ENCODE peak calls at places on chromosomes 3 and 15, in nine cellular contexts. One of them, this sample, is unnamed.

GRCh38 chr3:29695905-29696238 is 415.0 kb downstream of the RBMS3 start:
- ATAC-seq in naive thymus-derived CD4-positive, alpha-beta T cell: no peak
- ATAC-seq in aorta: peak; percentile 78
- ATAC-seq in upper lobe of right lung: no peak
- ATAC-seq in left cardiac atrium: peak; percentile 6
- ATAC-seq in psoas muscle: peak; percentile 43
- ATAC-seq in activated CD8-positive, alpha-beta memory T cell treated with anti-CD3 and anti-CD28 coated beads, Interleukin-2, amount 10 ng/mL, durations not matched to agents 7 days and 5 days: no peak
- ATAC-seq in PC-3: no peak
- ATAC-seq in RWPE2: no peak
- ATAC-seq in this sample: no peak

GRCh38 chr3:128074851-128075515 is 22.7 kb downstream of the SEC61A1 start:
- ATAC-seq in PC-3: no peak
- ATAC-seq in left cardiac atrium: no peak
- ATAC-seq in aorta: no peak
- ATAC-seq in RWPE2: peak; percentile 7
- ATAC-seq in activated CD8-positive, alpha-beta memory T cell treated with anti-CD3 and anti-CD28 coated beads, Interleukin-2, amount 10 ng/mL, durations not matched to agents 7 days and 5 days: peak; percentile 4
- ATAC-seq in upper lobe of right lung: peak; percentile 8
- ATAC-seq in naive thymus-derived CD4-positive, alpha-beta T cell: no peak
- ATAC-seq in psoas muscle: no peak
- ATAC-seq in this sample: peak; percentile 4

GRCh38 chr3:15781131-15781530 is 16.6 kb downstream of the ANKRD28 start:
- ATAC-seq in naive thymus-derived CD4-positive, alpha-beta T cell: no peak
- ATAC-seq in psoas muscle: no peak
- ATAC-seq in PC-3: no peak
- ATAC-seq in aorta: no peak
- ATAC-seq in upper lobe of right lung: no peak
- ATAC-seq in activated CD8-positive, alpha-beta memory T cell treated with anti-CD3 and anti-CD28 coated beads, Interleukin-2, amount 10 ng/mL, durations not matched to agents 7 days and 5 days: no peak
- ATAC-seq in left cardiac atrium: no peak
- ATAC-seq in RWPE2: no peak
- ATAC-seq in this sample: no peak

GRCh38 chr15:87522997-87523396 is 733.5 kb downstream of the NTRK3 start:
- ATAC-seq in naive thymus-derived CD4-positive, alpha-beta T cell: no peak
- ATAC-seq in psoas muscle: no peak
- ATAC-seq in left cardiac atrium: no peak
- ATAC-seq in activated CD8-positive, alpha-beta memory T cell treated with anti-CD3 and anti-CD28 coated beads, Interleukin-2, amount 10 ng/mL, durations not matched to agents 7 days and 5 days: no peak
- ATAC-seq in upper lobe of right lung: no peak
- ATAC-seq in PC-3: no peak
- ATAC-seq in RWPE2: no peak
- ATAC-seq in aorta: no peak
- ATAC-seq in this sample: no peak

GRCh38 chr3:36697397-36698001 is 66.9 kb downstream of the DCLK3 start:
- ATAC-seq in aorta: no peak
- ATAC-seq in naive thymus-derived CD4-positive, alpha-beta T cell: no peak
- ATAC-seq in RWPE2: no peak
- ATAC-seq in left cardiac atrium: no peak
- ATAC-seq in activated CD8-positive, alpha-beta memory T cell treated with anti-CD3 and anti-CD28 coated beads, Interleukin-2, amount 10 ng/mL, durations not matched to agents 7 days and 5 days: no peak
- ATAC-seq in upper lobe of right lung: no peak
- ATAC-seq in psoas muscle: no peak
- ATAC-seq in PC-3: peak; percentile 23
- ATAC-seq in this sample: no peak

GRCh38 chr3:62376187-62376720 is 2.9 kb upstream of the FEZF2 start:
- ATAC-seq in left cardiac atrium: no peak
- ATAC-seq in aorta: no peak
- ATAC-seq in RWPE2: no peak
- ATAC-seq in upper lobe of right lung: no peak
- ATAC-seq in naive thymus-derived CD4-positive, alpha-beta T cell: no peak
- ATAC-seq in PC-3: no peak
- ATAC-seq in psoas muscle: no peak
- ATAC-seq in activated CD8-positive, alpha-beta memory T cell treated with anti-CD3 and anti-CD28 coated beads, Interleukin-2, amount 10 ng/mL, durations not matched to agents 7 days and 5 days: no peak
- ATAC-seq in this sample: no peak

GRCh38 chr3:120420855-120421570 is 29.8 kb downstream of the FSTL1 start:
- ATAC-seq in naive thymus-derived CD4-positive, alpha-beta T cell: no peak
- ATAC-seq in left cardiac atrium: peak; percentile 32
- ATAC-seq in RWPE2: no peak
- ATAC-seq in aorta: peak; percentile 67
- ATAC-seq in psoas muscle: no peak
- ATAC-seq in activated CD8-positive, alpha-beta memory T cell treated with anti-CD3 and anti-CD28 coated beads, Interleukin-2, amount 10 ng/mL, durations not matched to agents 7 days and 5 days: no peak
- ATAC-seq in upper lobe of right lung: no peak
- ATAC-seq in PC-3: no peak
- ATAC-seq in this sample: no peak

GRCh38 chr15:47386459-47386858 is 330.8 kb upstream of the SEMA6D start:
- ATAC-seq in upper lobe of right lung: no peak
- ATAC-seq in PC-3: no peak
- ATAC-seq in psoas muscle: no peak
- ATAC-seq in activated CD8-positive, alpha-beta memory T cell treated with anti-CD3 and anti-CD28 coated beads, Interleukin-2, amount 10 ng/mL, durations not matched to agents 7 days and 5 days: no peak
- ATAC-seq in RWPE2: no peak
- ATAC-seq in aorta: no peak
- ATAC-seq in left cardiac atrium: no peak
- ATAC-seq in naive thymus-derived CD4-positive, alpha-beta T cell: no peak
- ATAC-seq in this sample: no peak

GRCh38 chr3:37833790-37834189 is 27.9 kb upstream of the CTDSPL start:
- ATAC-seq in psoas muscle: no peak
- ATAC-seq in RWPE2: peak; percentile 33
- ATAC-seq in PC-3: peak; percentile 70
- ATAC-seq in naive thymus-derived CD4-positive, alpha-beta T cell: no peak
- ATAC-seq in aorta: no peak
- ATAC-seq in left cardiac atrium: no peak
- ATAC-seq in activated CD8-positive, alpha-beta memory T cell treated with anti-CD3 and anti-CD28 coated beads, Interleukin-2, amount 10 ng/mL, durations not matched to agents 7 days and 5 days: no peak
- ATAC-seq in upper lobe of right lung: peak; percentile 57
- ATAC-seq in this sample: no peak

GRCh38 chr3:111864821-111865656 is 6.0 kb downstream of the PHLDB2 start:
- ATAC-seq in left cardiac atrium: peak; percentile 53
- ATAC-seq in aorta: peak; percentile 56
- ATAC-seq in upper lobe of right lung: peak; percentile 59
- ATAC-seq in RWPE2: peak; percentile 11
- ATAC-seq in activated CD8-positive, alpha-beta memory T cell treated with anti-CD3 and anti-CD28 coated beads, Interleukin-2, amount 10 ng/mL, durations not matched to agents 7 days and 5 days: no peak
- ATAC-seq in PC-3: no peak
- ATAC-seq in psoas muscle: no peak
- ATAC-seq in naive thymus-derived CD4-positive, alpha-beta T cell: no peak
- ATAC-seq in this sample: no peak

GRCh38 chr15:70036585-70037343 is 61.0 kb downstream of the TLE3 start:
- ATAC-seq in activated CD8-positive, alpha-beta memory T cell treated with anti-CD3 and anti-CD28 coated beads, Interleukin-2, amount 10 ng/mL, durations not matched to agents 7 days and 5 days: no peak
- ATAC-seq in psoas muscle: no peak
- ATAC-seq in RWPE2: peak; percentile 67
- ATAC-seq in PC-3: no peak
- ATAC-seq in naive thymus-derived CD4-positive, alpha-beta T cell: peak; percentile 20
- ATAC-seq in left cardiac atrium: no peak
- ATAC-seq in upper lobe of right lung: no peak
- ATAC-seq in aorta: no peak
- ATAC-seq in this sample: peak; percentile 7

GRCh38 chr3:146222204-146223046 is 28.5 kb downstream of the PLSCR4 start:
- ATAC-seq in upper lobe of right lung: peak; percentile 64
- ATAC-seq in PC-3: peak; percentile 65
- ATAC-seq in naive thymus-derived CD4-positive, alpha-beta T cell: no peak
- ATAC-seq in activated CD8-positive, alpha-beta memory T cell treated with anti-CD3 and anti-CD28 coated beads, Interleukin-2, amount 10 ng/mL, durations not matched to agents 7 days and 5 days: no peak
- ATAC-seq in RWPE2: peak; percentile 52
- ATAC-seq in psoas muscle: no peak
- ATAC-seq in left cardiac atrium: peak; percentile 69
- ATAC-seq in aorta: peak; percentile 65
- ATAC-seq in this sample: no peak

GRCh38 chr15:64019764-64020163 is 26.5 kb downstream of the DAPK2 start:
- ATAC-seq in left cardiac atrium: peak; percentile 76
- ATAC-seq in RWPE2: no peak
- ATAC-seq in psoas muscle: peak; percentile 89
- ATAC-seq in upper lobe of right lung: peak; percentile 68
- ATAC-seq in naive thymus-derived CD4-positive, alpha-beta T cell: no peak
- ATAC-seq in aorta: no peak
- ATAC-seq in PC-3: peak; percentile 78
- ATAC-seq in activated CD8-positive, alpha-beta memory T cell treated with anti-CD3 and anti-CD28 coated beads, Interleukin-2, amount 10 ng/mL, durations not matched to agents 7 days and 5 days: no peak
- ATAC-seq in this sample: peak; percentile 43

GRCh38 chr3:167813169-167814123 is 77.9 kb downstream of the SERPINI1 start:
- ATAC-seq in PC-3: no peak
- ATAC-seq in aorta: no peak
- ATAC-seq in RWPE2: no peak
- ATAC-seq in naive thymus-derived CD4-positive, alpha-beta T cell: no peak
- ATAC-seq in activated CD8-positive, alpha-beta memory T cell treated with anti-CD3 and anti-CD28 coated beads, Interleukin-2, amount 10 ng/mL, durations not matched to agents 7 days and 5 days: no peak
- ATAC-seq in psoas muscle: no peak
- ATAC-seq in upper lobe of right lung: peak; percentile 21
- ATAC-seq in left cardiac atrium: no peak
- ATAC-seq in this sample: no peak

GRCh38 chr3:132555316-132556035 is 41.6 kb upstream of the ACKR4 start:
- ATAC-seq in PC-3: no peak
- ATAC-seq in left cardiac atrium: no peak
- ATAC-seq in activated CD8-positive, alpha-beta memory T cell treated with anti-CD3 and anti-CD28 coated beads, Interleukin-2, amount 10 ng/mL, durations not matched to agents 7 days and 5 days: no peak
- ATAC-seq in aorta: no peak
- ATAC-seq in RWPE2: no peak
- ATAC-seq in psoas muscle: no peak
- ATAC-seq in upper lobe of right lung: no peak
- ATAC-seq in naive thymus-derived CD4-positive, alpha-beta T cell: no peak
- ATAC-seq in this sample: no peak

GRCh38 chr3:58824777-58825176 is 158.2 kb upstream of the FAM3D start:
- ATAC-seq in aorta: no peak
- ATAC-seq in psoas muscle: no peak
- ATAC-seq in PC-3: no peak
- ATAC-seq in left cardiac atrium: no peak
- ATAC-seq in RWPE2: no peak
- ATAC-seq in activated CD8-positive, alpha-beta memory T cell treated with anti-CD3 and anti-CD28 coated beads, Interleukin-2, amount 10 ng/mL, durations not matched to agents 7 days and 5 days: no peak
- ATAC-seq in upper lobe of right lung: no peak
- ATAC-seq in naive thymus-derived CD4-positive, alpha-beta T cell: no peak
- ATAC-seq in this sample: no peak

GRCh38 chr3:119084371-119085069 is 49.9 kb upstream of the IGSF11 start:
- ATAC-seq in aorta: no peak
- ATAC-seq in psoas muscle: no peak
- ATAC-seq in activated CD8-positive, alpha-beta memory T cell treated with anti-CD3 and anti-CD28 coated beads, Interleukin-2, amount 10 ng/mL, durations not matched to agents 7 days and 5 days: no peak
- ATAC-seq in RWPE2: peak; percentile 86
- ATAC-seq in upper lobe of right lung: peak; percentile 95
- ATAC-seq in left cardiac atrium: peak; percentile 58
- ATAC-seq in PC-3: peak; percentile 96
- ATAC-seq in naive thymus-derived CD4-positive, alpha-beta T cell: no peak
- ATAC-seq in this sample: no peak

GRCh38 chr15:31398677-31399260 is 72.1 kb downstream of the KLF13 start:
- ATAC-seq in left cardiac atrium: no peak
- ATAC-seq in activated CD8-positive, alpha-beta memory T cell treated with anti-CD3 and anti-CD28 coated beads, Interleukin-2, amount 10 ng/mL, durations not matched to agents 7 days and 5 days: peak; percentile 21
- ATAC-seq in naive thymus-derived CD4-positive, alpha-beta T cell: peak; percentile 33
- ATAC-seq in PC-3: no peak
- ATAC-seq in RWPE2: no peak
- ATAC-seq in upper lobe of right lung: peak; percentile 7
- ATAC-seq in aorta: no peak
- ATAC-seq in psoas muscle: no peak
- ATAC-seq in this sample: peak; percentile 73

GRCh38 chr3:14439501-14440167 is 37.2 kb downstream of the SLC6A6 start:
- ATAC-seq in left cardiac atrium: peak; percentile 36
- ATAC-seq in PC-3: no peak
- ATAC-seq in RWPE2: no peak
- ATAC-seq in naive thymus-derived CD4-positive, alpha-beta T cell: peak; percentile 54
- ATAC-seq in upper lobe of right lung: peak; percentile 71
- ATAC-seq in activated CD8-positive, alpha-beta memory T cell treated with anti-CD3 and anti-CD28 coated beads, Interleukin-2, amount 10 ng/mL, durations not matched to agents 7 days and 5 days: no peak
- ATAC-seq in psoas muscle: no peak
- ATAC-seq in aorta: peak; percentile 59
- ATAC-seq in this sample: no peak

GRCh38 chr15:99385865-99386264 is 134.6 kb downstream of the LRRC28 start:
- ATAC-seq in psoas muscle: peak; percentile 48
- ATAC-seq in PC-3: peak; percentile 35
- ATAC-seq in naive thymus-derived CD4-positive, alpha-beta T cell: no peak
- ATAC-seq in upper lobe of right lung: peak; percentile 83
- ATAC-seq in RWPE2: no peak
- ATAC-seq in left cardiac atrium: peak; percentile 98
- ATAC-seq in aorta: peak; percentile 82
- ATAC-seq in activated CD8-positive, alpha-beta memory T cell treated with anti-CD3 and anti-CD28 coated beads, Interleukin-2, amount 10 ng/mL, durations not matched to agents 7 days and 5 days: no peak
- ATAC-seq in this sample: no peak

GRCh38 chr3:126389112-126389791 is 5.5 kb upstream of the CFAP100 start:
- ATAC-seq in activated CD8-positive, alpha-beta memory T cell treated with anti-CD3 and anti-CD28 coated beads, Interleukin-2, amount 10 ng/mL, durations not matched to agents 7 days and 5 days: peak; percentile 76
- ATAC-seq in psoas muscle: peak; percentile 97
- ATAC-seq in left cardiac atrium: peak; percentile 98
- ATAC-seq in aorta: peak; percentile 96
- ATAC-seq in naive thymus-derived CD4-positive, alpha-beta T cell: peak; percentile 90
- ATAC-seq in RWPE2: peak; percentile 91
- ATAC-seq in upper lobe of right lung: peak; percentile 99
- ATAC-seq in PC-3: peak; percentile 94
- ATAC-seq in this sample: peak; percentile 62

GRCh38 chr15:41462396-41462795 is 31.3 kb upstream of the ITPKA start:
- ATAC-seq in activated CD8-positive, alpha-beta memory T cell treated with anti-CD3 and anti-CD28 coated beads, Interleukin-2, amount 10 ng/mL, durations not matched to agents 7 days and 5 days: no peak
- ATAC-seq in upper lobe of right lung: no peak
- ATAC-seq in naive thymus-derived CD4-positive, alpha-beta T cell: no peak
- ATAC-seq in RWPE2: no peak
- ATAC-seq in left cardiac atrium: no peak
- ATAC-seq in PC-3: no peak
- ATAC-seq in aorta: no peak
- ATAC-seq in psoas muscle: no peak
- ATAC-seq in this sample: no peak

GRCh38 chr3:187077537-187077936 is 61.8 kb downstream of the RPL39L start:
- ATAC-seq in RWPE2: no peak
- ATAC-seq in PC-3: no peak
- ATAC-seq in upper lobe of right lung: no peak
- ATAC-seq in aorta: peak; percentile 34
- ATAC-seq in left cardiac atrium: no peak
- ATAC-seq in naive thymus-derived CD4-positive, alpha-beta T cell: no peak
- ATAC-seq in activated CD8-positive, alpha-beta memory T cell treated with anti-CD3 and anti-CD28 coated beads, Interleukin-2, amount 10 ng/mL, durations not matched to agents 7 days and 5 days: no peak
- ATAC-seq in psoas muscle: no peak
- ATAC-seq in this sample: no peak

GRCh38 chr3:126340943-126341754 is 16.1 kb downstream of the KLF15 start:
- ATAC-seq in activated CD8-positive, alpha-beta memory T cell treated with anti-CD3 and anti-CD28 coated beads, Interleukin-2, amount 10 ng/mL, durations not matched to agents 7 days and 5 days: no peak
- ATAC-seq in left cardiac atrium: no peak
- ATAC-seq in naive thymus-derived CD4-positive, alpha-beta T cell: peak; percentile 4
- ATAC-seq in upper lobe of right lung: no peak
- ATAC-seq in aorta: no peak
- ATAC-seq in RWPE2: no peak
- ATAC-seq in psoas muscle: no peak
- ATAC-seq in PC-3: no peak
- ATAC-seq in this sample: no peak

GRCh38 chr3:155138677-155139076 is 58.6 kb downstream of the MME start:
- ATAC-seq in PC-3: no peak
- ATAC-seq in upper lobe of right lung: no peak
- ATAC-seq in left cardiac atrium: no peak
- ATAC-seq in aorta: no peak
- ATAC-seq in naive thymus-derived CD4-positive, alpha-beta T cell: no peak
- ATAC-seq in RWPE2: no peak
- ATAC-seq in psoas muscle: no peak
- ATAC-seq in activated CD8-positive, alpha-beta memory T cell treated with anti-CD3 and anti-CD28 coated beads, Interleukin-2, amount 10 ng/mL, durations not matched to agents 7 days and 5 days: no peak
- ATAC-seq in this sample: no peak

GRCh38 chr3:27483117-27484001 is 825 bp downstream of the SLC4A7 start:
- ATAC-seq in RWPE2: peak; percentile 32
- ATAC-seq in PC-3: peak; percentile 5
- ATAC-seq in upper lobe of right lung: peak; percentile 5
- ATAC-seq in left cardiac atrium: peak; percentile 33
- ATAC-seq in aorta: peak; percentile 64
- ATAC-seq in naive thymus-derived CD4-positive, alpha-beta T cell: no peak
- ATAC-seq in activated CD8-positive, alpha-beta memory T cell treated with anti-CD3 and anti-CD28 coated beads, Interleukin-2, amount 10 ng/mL, durations not matched to agents 7 days and 5 days: peak; percentile 8
- ATAC-seq in psoas muscle: no peak
- ATAC-seq in this sample: peak; percentile 9

GRCh38 chr15:50134524-50135024 is 15.5 kb upstream of the ATP8B4 start:
- ATAC-seq in aorta: no peak
- ATAC-seq in left cardiac atrium: peak; percentile 97
- ATAC-seq in RWPE2: peak; percentile 62
- ATAC-seq in activated CD8-positive, alpha-beta memory T cell treated with anti-CD3 and anti-CD28 coated beads, Interleukin-2, amount 10 ng/mL, durations not matched to agents 7 days and 5 days: peak; percentile 52
- ATAC-seq in upper lobe of right lung: peak; percentile 84
- ATAC-seq in PC-3: peak; percentile 71
- ATAC-seq in naive thymus-derived CD4-positive, alpha-beta T cell: peak; percentile 88
- ATAC-seq in psoas muscle: peak; percentile 75
- ATAC-seq in this sample: peak; percentile 48

GRCh38 chr15:39944711-39945110 is 10.8 kb downstream of the EIF2AK4 start:
- ATAC-seq in PC-3: no peak
- ATAC-seq in upper lobe of right lung: no peak
- ATAC-seq in aorta: peak; percentile 19
- ATAC-seq in activated CD8-positive, alpha-beta memory T cell treated with anti-CD3 and anti-CD28 coated beads, Interleukin-2, amount 10 ng/mL, durations not matched to agents 7 days and 5 days: no peak
- ATAC-seq in left cardiac atrium: peak; percentile 62
- ATAC-seq in naive thymus-derived CD4-positive, alpha-beta T cell: no peak
- ATAC-seq in RWPE2: no peak
- ATAC-seq in psoas muscle: no peak
- ATAC-seq in this sample: no peak

GRCh38 chr3:28624079-28624478 is 275.5 kb upstream of the AZI2 start:
- ATAC-seq in RWPE2: no peak
- ATAC-seq in activated CD8-positive, alpha-beta memory T cell treated with anti-CD3 and anti-CD28 coated beads, Interleukin-2, amount 10 ng/mL, durations not matched to agents 7 days and 5 days: no peak
- ATAC-seq in left cardiac atrium: no peak
- ATAC-seq in naive thymus-derived CD4-positive, alpha-beta T cell: no peak
- ATAC-seq in psoas muscle: no peak
- ATAC-seq in aorta: no peak
- ATAC-seq in PC-3: no peak
- ATAC-seq in upper lobe of right lung: no peak
- ATAC-seq in this sample: no peak

GRCh38 chr3:189229421-189229820 is 57.6 kb downstream of the TPRG1 start:
- ATAC-seq in activated CD8-positive, alpha-beta memory T cell treated with anti-CD3 and anti-CD28 coated beads, Interleukin-2, amount 10 ng/mL, durations not matched to agents 7 days and 5 days: no peak
- ATAC-seq in PC-3: no peak
- ATAC-seq in aorta: no peak
- ATAC-seq in psoas muscle: no peak
- ATAC-seq in upper lobe of right lung: peak; percentile 26
- ATAC-seq in left cardiac atrium: no peak
- ATAC-seq in RWPE2: no peak
- ATAC-seq in naive thymus-derived CD4-positive, alpha-beta T cell: no peak
- ATAC-seq in this sample: no peak

This sample was measured in activated T-helper 17 cell treated with anti-CD3 and anti-CD28 coated beads, Interleukin-2, amount 50 U/mL, for 72 hours.